ENCODE peak calls at places on chromosomes 7 and 10, in four cellular contexts. One of them, this sample, is unnamed.

GRCh38 chr10:3801558-3802192 is 16.7 kb upstream of the KLF6 start:
- DNase-seq in ascending aorta: no peak
- DNase-seq in A549: no peak
- DNase-seq in tibial nerve: no peak
- DNase-seq in this sample: no peak

GRCh38 chr10:56586391-56586790 is 225.3 kb upstream of the ZWINT start:
- DNase-seq in A549: no peak
- DNase-seq in ascending aorta: no peak
- DNase-seq in tibial nerve: no peak
- DNase-seq in this sample: no peak

GRCh38 chr7:92598310-92598981 is 8.3 kb upstream of the FAM133B start:
- DNase-seq in A549: no peak
- DNase-seq in tibial nerve: no peak
- DNase-seq in ascending aorta: no peak
- DNase-seq in this sample: no peak

GRCh38 chr10:7134448-7134847 is 276.4 kb downstream of the SFMBT2 start:
- DNase-seq in ascending aorta: no peak
- DNase-seq in tibial nerve: no peak
- DNase-seq in A549: no peak
- DNase-seq in this sample: no peak

GRCh38 chr7:14321947-14322346 is 332.5 kb upstream of the ETV1 start:
- DNase-seq in ascending aorta: no peak
- DNase-seq in A549: no peak
- DNase-seq in tibial nerve: no peak
- DNase-seq in this sample: no peak

GRCh38 chr7:36084485-36085091 is 68.5 kb upstream of the EEPD1 start:
- DNase-seq in A549: peak; percentile 72
- DNase-seq in tibial nerve: no peak
- DNase-seq in ascending aorta: no peak
- DNase-seq in this sample: no peak

GRCh38 chr10:109977382-109977806 is 30.4 kb upstream of the ADD3 start:
- DNase-seq in tibial nerve: no peak
- DNase-seq in A549: peak; percentile 54
- DNase-seq in ascending aorta: no peak
- DNase-seq in this sample: peak; percentile 45

GRCh38 chr7:43943702-43944187 is 17.5 kb downstream of the UBE2D4 start:
- DNase-seq in tibial nerve: no peak
- DNase-seq in A549: no peak
- DNase-seq in ascending aorta: no peak
- DNase-seq in this sample: no peak

GRCh38 chr10:22899775-22900174 is 28.1 kb upstream of the ARMC3 start:
- DNase-seq in tibial nerve: no peak
- DNase-seq in ascending aorta: no peak
- DNase-seq in A549: no peak
- DNase-seq in this sample: no peak

GRCh38 chr10:1070939-1071338 is 14.8 kb downstream of the WDR37 start:
- DNase-seq in A549: no peak
- DNase-seq in ascending aorta: no peak
- DNase-seq in tibial nerve: no peak
- DNase-seq in this sample: no peak

GRCh38 chr7:50303082-50303893 is 1.2 kb upstream of the IKZF1 start:
- DNase-seq in ascending aorta: no peak
- DNase-seq in A549: no peak
- DNase-seq in tibial nerve: no peak
- DNase-seq in this sample: no peak

DNA sequence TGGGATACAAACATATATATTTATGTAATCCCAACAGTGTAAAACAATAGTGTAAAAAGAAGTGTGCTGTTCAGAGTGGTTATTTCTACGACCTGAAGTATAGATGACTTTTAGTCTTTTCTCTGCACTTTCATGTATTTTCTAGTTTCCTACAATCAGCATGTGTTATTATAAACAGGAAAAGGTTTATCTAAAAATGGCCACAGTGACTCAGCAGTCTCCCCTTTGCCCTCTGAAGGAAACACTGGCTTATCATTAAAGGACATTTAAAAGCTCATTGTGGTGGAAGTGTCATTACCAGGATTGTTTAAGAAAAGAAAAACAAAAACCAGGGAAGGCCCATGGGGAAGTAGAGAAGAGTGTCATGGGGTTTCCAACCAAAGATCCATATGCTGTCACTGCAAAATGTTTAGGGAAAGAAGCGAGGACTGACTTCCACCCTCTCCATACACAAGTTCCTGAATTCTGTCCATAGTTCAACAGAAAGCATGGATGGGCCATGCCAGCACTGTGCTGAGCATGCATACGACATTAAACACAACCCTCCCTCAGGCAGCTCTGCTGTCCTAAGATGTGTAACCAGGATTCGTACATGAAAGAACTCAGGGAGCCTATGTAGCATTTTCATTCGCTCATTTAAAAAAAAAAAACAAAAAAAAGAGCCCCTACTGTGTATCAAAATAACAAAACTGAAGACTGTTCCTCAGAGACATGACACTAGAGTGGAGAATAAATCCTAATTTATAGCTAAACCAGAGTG is 10.2 kb downstream of the CYREN start:
- DNase-seq in ascending aorta: no peak
- DNase-seq in A549: peak; percentile 36
- DNase-seq in tibial nerve: no peak
- DNase-seq in this sample: no peak
- H3K9me3 ChIP-seq in ascending aorta: no peaks in the 10 kb centered on the region
- H3K9me3 ChIP-seq in A549: peaks cover 44% of the 10 kb centered on the region
- H3K9me3 ChIP-seq in tibial nerve: no peaks in the 10 kb centered on the region
- H3K9me3 ChIP-seq in this sample: peaks cover 11% of the 10 kb centered on the region

GRCh38 chr10:4809156-4809555 is 16.9 kb upstream of the AKR1E2 start:
- DNase-seq in ascending aorta: no peak
- DNase-seq in tibial nerve: no peak
- DNase-seq in A549: no peak
- DNase-seq in this sample: no peak

GRCh38 chr10:4813496-4813895 is 12.5 kb upstream of the AKR1E2 start:
- DNase-seq in A549: no peak
- DNase-seq in ascending aorta: no peak
- DNase-seq in tibial nerve: no peak
- DNase-seq in this sample: no peak

GRCh38 chr10:4812952-4813351 is 13.1 kb upstream of the AKR1E2 start:
- DNase-seq in A549: peak; percentile 85
- DNase-seq in tibial nerve: no peak
- DNase-seq in ascending aorta: no peak
- DNase-seq in this sample: no peak

GRCh38 chr10:4810093-4810492 is 15.9 kb upstream of the AKR1E2 start:
- DNase-seq in A549: no peak
- DNase-seq in tibial nerve: no peak
- DNase-seq in ascending aorta: no peak
- DNase-seq in this sample: no peak

GRCh38 chr10:4812041-4812440 is 14.0 kb upstream of the AKR1E2 start:
- DNase-seq in ascending aorta: no peak
- DNase-seq in A549: no peak
- DNase-seq in tibial nerve: no peak
- DNase-seq in this sample: no peak
- TF ChIP-seq CTCF in ascending aorta: no peak
- TF ChIP-seq CTCF in A549: no peak
- TF ChIP-seq CTCF in tibial nerve: no peak
- TF ChIP-seq CTCF in this sample: no peak

GRCh38 chr10:95613330-95613729 is 43.2 kb downstream of the ALDH18A1 start:
- DNase-seq in ascending aorta: no peak
- DNase-seq in tibial nerve: no peak
- DNase-seq in A549: no peak
- DNase-seq in this sample: no peak
- H3K4me3 ChIP-seq in ascending aorta: no peak overlapping the region
- H3K4me3 ChIP-seq in tibial nerve: no peak overlapping the region
- H3K4me3 ChIP-seq in A549: no peak overlapping the region
- H3K4me3 ChIP-seq in this sample: no peak overlapping the region

DNA sequence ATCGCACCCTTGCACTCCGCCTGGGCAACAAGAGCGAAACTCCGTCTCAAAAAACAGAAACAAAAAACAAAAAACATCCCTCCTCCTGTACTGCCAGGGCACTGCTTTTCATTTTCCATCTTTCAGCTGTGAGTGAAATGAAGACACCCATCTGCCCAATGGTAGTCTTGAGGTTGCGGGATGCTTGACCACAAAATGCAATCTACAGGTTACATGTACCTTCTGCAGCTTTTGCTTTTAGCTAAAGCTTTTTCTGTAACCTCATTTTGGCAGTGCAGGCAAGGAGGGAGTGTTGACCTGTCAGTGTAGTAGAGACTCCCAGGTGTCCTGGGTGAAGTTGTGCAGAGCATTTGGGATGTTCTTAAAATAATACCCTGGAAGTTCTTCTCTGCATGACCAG is 476.5 kb downstream of the CALN1 start:
- DNase-seq in tibial nerve: no peak
- DNase-seq in A549: no peak
- DNase-seq in ascending aorta: no peak
- DNase-seq in this sample: no peak
- H3K9me3 ChIP-seq in tibial nerve: no peaks in the 10 kb centered on the region
- H3K9me3 ChIP-seq in A549: no peaks in the 10 kb centered on the region
- H3K9me3 ChIP-seq in ascending aorta: no peaks in the 10 kb centered on the region
- H3K9me3 ChIP-seq in this sample: no peaks in the 10 kb centered on the region

GRCh38 chr7:39971924-39972323 is 21.9 kb downstream of the CDK13 start:
- DNase-seq in ascending aorta: no peak
- DNase-seq in tibial nerve: no peak
- DNase-seq in A549: no peak
- DNase-seq in this sample: no peak

GRCh38 chr7:39967420-39968161 is 17.5 kb downstream of the CDK13 start:
- DNase-seq in tibial nerve: no peak
- DNase-seq in ascending aorta: no peak
- DNase-seq in A549: no peak
- DNase-seq in this sample: no peak

GRCh38 chr7:39969431-39969830 is 19.4 kb downstream of the CDK13 start:
- DNase-seq in tibial nerve: no peak
- DNase-seq in A549: no peak
- DNase-seq in ascending aorta: no peak
- DNase-seq in this sample: no peak
- TF ChIP-seq CTCF in tibial nerve: no peak
- TF ChIP-seq CTCF in A549: no peak
- TF ChIP-seq CTCF in ascending aorta: no peak
- TF ChIP-seq CTCF in this sample: no peak

GRCh38 chr10:63600540-63600939 is 79.3 kb downstream of the REEP3 start:
- DNase-seq in A549: no peak
- DNase-seq in ascending aorta: no peak
- DNase-seq in tibial nerve: no peak
- DNase-seq in this sample: no peak
- H3K4me3 ChIP-seq in A549: no peak overlapping the region
- H3K4me3 ChIP-seq in ascending aorta: no peak overlapping the region
- H3K4me3 ChIP-seq in tibial nerve: no peak overlapping the region
- H3K4me3 ChIP-seq in this sample: no peak overlapping the region

GRCh38 chr7:138550337-138550736 is 90.3 kb downstream of the TRIM24 start:
- DNase-seq in tibial nerve: no peak
- DNase-seq in ascending aorta: no peak
- DNase-seq in A549: no peak
- DNase-seq in this sample: no peak
- H3K9me3 ChIP-seq in tibial nerve: no peaks in the 10 kb centered on the region
- H3K9me3 ChIP-seq in ascending aorta: no peaks in the 10 kb centered on the region
- H3K9me3 ChIP-seq in A549: no peaks in the 10 kb centered on the region
- H3K9me3 ChIP-seq in this sample: peaks cover under 1% of the 10 kb centered on the region